ENCODE peak calls at places on chromosomes 11 and 22, in four cellular contexts. One of them, this sample, is unnamed.
A peak's percentile ranks its signal among the peaks of the same experiment; 100 is the strongest.

GRCh38 chr11:111417766-111418435 is 38.8 kb upstream of the POU2AF1 start:
- DNase-seq in activated CD8-positive, alpha-beta memory T cell treated with anti-CD3 and anti-CD28 coated beads, Interleukin-2, amount 50 U/mL, for 48 hours: no peak
- DNase-seq in skeletal muscle cell: peak; percentile 76
- DNase-seq in BE2C: no peak
- DNase-seq in this sample: no peak

GRCh38 chr22:49975543-49976389 is 15.2 kb downstream of the PIM3 start:
- DNase-seq in activated CD8-positive, alpha-beta memory T cell treated with anti-CD3 and anti-CD28 coated beads, Interleukin-2, amount 50 U/mL, for 48 hours: peak; percentile 80
- DNase-seq in skeletal muscle cell: no peak
- DNase-seq in BE2C: peak; percentile 28
- DNase-seq in this sample: no peak

GRCh38 chr11:61369372-61370348 is 7.5 kb downstream of the TMEM138 start:
- DNase-seq in activated CD8-positive, alpha-beta memory T cell treated with anti-CD3 and anti-CD28 coated beads, Interleukin-2, amount 50 U/mL, for 48 hours: no peak
- DNase-seq in skeletal muscle cell: peak; percentile 84
- DNase-seq in BE2C: no peak
- DNase-seq in this sample: no peak

GRCh38 chr22:49551897-49552659 is 275.6 kb downstream of the BRD1 start:
- DNase-seq in activated CD8-positive, alpha-beta memory T cell treated with anti-CD3 and anti-CD28 coated beads, Interleukin-2, amount 50 U/mL, for 48 hours: no peak
- DNase-seq in skeletal muscle cell: no peak
- DNase-seq in BE2C: no peak
- DNase-seq in this sample: no peak

GRCh38 chr22:37196539-37197450 is 8.7 kb upstream of the C1QTNF6 start:
- DNase-seq in activated CD8-positive, alpha-beta memory T cell treated with anti-CD3 and anti-CD28 coated beads, Interleukin-2, amount 50 U/mL, for 48 hours: no peak
- DNase-seq in skeletal muscle cell: no peak
- DNase-seq in BE2C: peak; percentile 68
- DNase-seq in this sample: no peak

GRCh38 chr11:17575431-17576425 is 28.7 kb downstream of the OTOG start:
- DNase-seq in activated CD8-positive, alpha-beta memory T cell treated with anti-CD3 and anti-CD28 coated beads, Interleukin-2, amount 50 U/mL, for 48 hours: no peak
- DNase-seq in skeletal muscle cell: no peak
- DNase-seq in BE2C: no peak
- DNase-seq in this sample: peak; percentile 57

GRCh38 chr22:33302049-33302545 is 243.9 kb upstream of the SYN3 start:
- DNase-seq in activated CD8-positive, alpha-beta memory T cell treated with anti-CD3 and anti-CD28 coated beads, Interleukin-2, amount 50 U/mL, for 48 hours: peak; percentile 82
- DNase-seq in skeletal muscle cell: peak; percentile 4
- DNase-seq in BE2C: peak; percentile 75
- DNase-seq in this sample: peak; percentile 83

GRCh38 chr11:28757725-28758515 is 649.7 kb downstream of the METTL15 start:
- DNase-seq in activated CD8-positive, alpha-beta memory T cell treated with anti-CD3 and anti-CD28 coated beads, Interleukin-2, amount 50 U/mL, for 48 hours: no peak
- DNase-seq in skeletal muscle cell: peak; percentile 15
- DNase-seq in BE2C: no peak
- DNase-seq in this sample: no peak

GRCh38 chr11:74642912-74643311 is 50.5 kb downstream of the POLD3 start:
- DNase-seq in activated CD8-positive, alpha-beta memory T cell treated with anti-CD3 and anti-CD28 coated beads, Interleukin-2, amount 50 U/mL, for 48 hours: no peak
- DNase-seq in skeletal muscle cell: no peak
- DNase-seq in BE2C: no peak
- DNase-seq in this sample: no peak

GRCh38 chr11:59756845-59757244 is 1.7 kb downstream of the STX3 start:
- DNase-seq in activated CD8-positive, alpha-beta memory T cell treated with anti-CD3 and anti-CD28 coated beads, Interleukin-2, amount 50 U/mL, for 48 hours: no peak
- DNase-seq in skeletal muscle cell: no peak
- DNase-seq in BE2C: no peak
- DNase-seq in this sample: no peak

GRCh38 chr11:70760416-70761020 is 362.2 kb downstream of the CTTN start:
- DNase-seq in activated CD8-positive, alpha-beta memory T cell treated with anti-CD3 and anti-CD28 coated beads, Interleukin-2, amount 50 U/mL, for 48 hours: no peak
- DNase-seq in skeletal muscle cell: no peak
- DNase-seq in BE2C: no peak
- DNase-seq in this sample: no peak

GRCh38 chr11:117859061-117859460 is 17.4 kb downstream of the FXYD6 start:
- DNase-seq in activated CD8-positive, alpha-beta memory T cell treated with anti-CD3 and anti-CD28 coated beads, Interleukin-2, amount 50 U/mL, for 48 hours: peak; percentile 42
- DNase-seq in skeletal muscle cell: no peak
- DNase-seq in BE2C: no peak
- DNase-seq in this sample: no peak

GRCh38 chr22:22840778-22841177 is 46.8 kb upstream of the IGLL5 start:
- DNase-seq in activated CD8-positive, alpha-beta memory T cell treated with anti-CD3 and anti-CD28 coated beads, Interleukin-2, amount 50 U/mL, for 48 hours: no peak
- DNase-seq in skeletal muscle cell: no peak
- DNase-seq in BE2C: no peak
- DNase-seq in this sample: no peak

GRCh38 chr11:15707194-15707593 is 592.5 kb downstream of the INSC start:
- DNase-seq in activated CD8-positive, alpha-beta memory T cell treated with anti-CD3 and anti-CD28 coated beads, Interleukin-2, amount 50 U/mL, for 48 hours: no peak
- DNase-seq in skeletal muscle cell: no peak
- DNase-seq in BE2C: no peak
- DNase-seq in this sample: no peak

GRCh38 chr11:115657586-115657985 is 153.4 kb upstream of the CADM1 start:
- DNase-seq in activated CD8-positive, alpha-beta memory T cell treated with anti-CD3 and anti-CD28 coated beads, Interleukin-2, amount 50 U/mL, for 48 hours: no peak
- DNase-seq in skeletal muscle cell: no peak
- DNase-seq in BE2C: no peak
- DNase-seq in this sample: no peak

GRCh38 chr11:9616858-9617257 is 43.4 kb downstream of the WEE1 start:
- DNase-seq in activated CD8-positive, alpha-beta memory T cell treated with anti-CD3 and anti-CD28 coated beads, Interleukin-2, amount 50 U/mL, for 48 hours: no peak
- DNase-seq in skeletal muscle cell: no peak
- DNase-seq in BE2C: no peak
- DNase-seq in this sample: no peak

GRCh38 chr11:114026355-114026754 is 33.2 kb upstream of the ZBTB16 start:
- DNase-seq in activated CD8-positive, alpha-beta memory T cell treated with anti-CD3 and anti-CD28 coated beads, Interleukin-2, amount 50 U/mL, for 48 hours: no peak
- DNase-seq in skeletal muscle cell: no peak
- DNase-seq in BE2C: peak; percentile 26
- DNase-seq in this sample: no peak

GRCh38 chr11:6599449-6599848 is 4.0 kb downstream of the RRP8 start:
- DNase-seq in activated CD8-positive, alpha-beta memory T cell treated with anti-CD3 and anti-CD28 coated beads, Interleukin-2, amount 50 U/mL, for 48 hours: no peak
- DNase-seq in skeletal muscle cell: no peak
- DNase-seq in BE2C: no peak
- DNase-seq in this sample: no peak

GRCh38 chr11:119964136-119965025 is 173.5 kb downstream of the TRIM29 start:
- DNase-seq in activated CD8-positive, alpha-beta memory T cell treated with anti-CD3 and anti-CD28 coated beads, Interleukin-2, amount 50 U/mL, for 48 hours: no peak
- DNase-seq in skeletal muscle cell: no peak
- DNase-seq in BE2C: no peak
- DNase-seq in this sample: no peak

GRCh38 chr11:122395282-122395681 is 260.2 kb upstream of the UBASH3B start:
- DNase-seq in activated CD8-positive, alpha-beta memory T cell treated with anti-CD3 and anti-CD28 coated beads, Interleukin-2, amount 50 U/mL, for 48 hours: no peak
- DNase-seq in skeletal muscle cell: no peak
- DNase-seq in BE2C: no peak
- DNase-seq in this sample: no peak

GRCh38 chr11:124897681-124898680 is at the start of gene ROBO4:
- DNase-seq in activated CD8-positive, alpha-beta memory T cell treated with anti-CD3 and anti-CD28 coated beads, Interleukin-2, amount 50 U/mL, for 48 hours: no peak
- DNase-seq in skeletal muscle cell: peak; percentile 75
- DNase-seq in BE2C: no peak
- DNase-seq in this sample: peak; percentile 65

GRCh38 chr11:15645201-15645600 is 530.5 kb downstream of the INSC start:
- DNase-seq in activated CD8-positive, alpha-beta memory T cell treated with anti-CD3 and anti-CD28 coated beads, Interleukin-2, amount 50 U/mL, for 48 hours: no peak
- DNase-seq in skeletal muscle cell: no peak
- DNase-seq in BE2C: no peak
- DNase-seq in this sample: no peak

GRCh38 chr11:45817191-45817590 is 12.2 kb downstream of the SLC35C1 start:
- DNase-seq in activated CD8-positive, alpha-beta memory T cell treated with anti-CD3 and anti-CD28 coated beads, Interleukin-2, amount 50 U/mL, for 48 hours: no peak
- DNase-seq in skeletal muscle cell: no peak
- DNase-seq in BE2C: no peak
- DNase-seq in this sample: no peak

GRCh38 chr11:72528121-72528520 is 93.8 kb upstream of the CLPB start:
- DNase-seq in activated CD8-positive, alpha-beta memory T cell treated with anti-CD3 and anti-CD28 coated beads, Interleukin-2, amount 50 U/mL, for 48 hours: no peak
- DNase-seq in skeletal muscle cell: no peak
- DNase-seq in BE2C: no peak
- DNase-seq in this sample: no peak

GRCh38 chr11:129980086-129980485 is 22.5 kb downstream of the PRDM10 start:
- DNase-seq in activated CD8-positive, alpha-beta memory T cell treated with anti-CD3 and anti-CD28 coated beads, Interleukin-2, amount 50 U/mL, for 48 hours: no peak
- DNase-seq in skeletal muscle cell: no peak
- DNase-seq in BE2C: no peak
- DNase-seq in this sample: no peak

GRCh38 chr11:124788521-124788920 is 11.7 kb downstream of the MSANTD2 start:
- DNase-seq in activated CD8-positive, alpha-beta memory T cell treated with anti-CD3 and anti-CD28 coated beads, Interleukin-2, amount 50 U/mL, for 48 hours: no peak
- DNase-seq in skeletal muscle cell: no peak
- DNase-seq in BE2C: no peak
- DNase-seq in this sample: no peak